ENCODE peak calls at places on chromosomes 5 and 9, in seven cellular contexts. O, E, F, K, R, L and Y are unnamed samples. For H3K36me3, the result is how much of the 10 kb centered on the place peaks cover.

GRCh38 chr9:5671711-5672353 is 42.9 kb downstream of the RIC1 start:
- DNase-seq in O (no peak), R (no peak), L (peak), K (no peak), E (peak), F (no peak), Y (peak)

GRCh38 chr5:45847877-45848276 is 151.7 kb upstream of the HCN1 start:
- DNase-seq in R (no peak), F (no peak), O (no peak), K (no peak), L (no peak), E (no peak), Y (no peak)

GRCh38 chr5:448061-448765 is 5.2 kb downstream of the EXOC3 start:
- DNase-seq in O (no peak), R (no peak), E (no peak), L (no peak), F (no peak), K (no peak), Y (no peak)

GRCh38 chr9:306907-307306 is 92.2 kb downstream of the DOCK8 start:
- DNase-seq in L (peak), O (peak), E (peak), F (no peak), R (peak), K (no peak), Y (no peak)

GRCh38 chr5:59177644-59178043 is 594.8 kb downstream of the RAB3C start:
- DNase-seq in O (no peak), L (no peak), F (no peak), E (no peak), R (no peak), K (no peak), Y (no peak)

GRCh38 chr9:94649100-94649855 is 10.0 kb upstream of the FBP1 start:
- DNase-seq in E (no peak), R (peak), K (no peak), O (no peak), F (no peak), L (no peak), Y (peak)

GRCh38 chr9:83108208-83108607 is 45.3 kb upstream of the RASEF start:
- DNase-seq in R (no peak), L (no peak), K (no peak), O (no peak), E (no peak), F (no peak), Y (no peak)

GRCh38 chr5:107535849-107536248 is 134.9 kb downstream of the EFNA5 start:
- DNase-seq in K (no peak), L (no peak), R (no peak), F (no peak), E (no peak), O (no peak), Y (no peak)

GRCh38 chr9:127526655-127527559 is 75.6 kb downstream of the LRSAM1 start:
- DNase-seq in F (no peak), O (no peak), R (no peak), E (no peak), K (no peak), L (no peak), Y (no peak)
- H3K36me3 ChIP-seq in F (half or more), O (under half), R (under half), E (under half), K (under half), L (under half), Y (under half)

GRCh38 chr9:111352545-111352944 is 22.5 kb upstream of the OR2K2 start:
- DNase-seq in F (no peak), R (no peak), O (no peak), E (no peak), K (no peak), L (no peak), Y (no peak)

GRCh38 chr9:111360881-111361280 is 30.9 kb upstream of the OR2K2 start:
- DNase-seq in E (no peak), F (no peak), K (no peak), L (no peak), R (no peak), O (no peak), Y (no peak)

GRCh38 chr9:111362526-111362925 is 32.5 kb upstream of the OR2K2 start:
- DNase-seq in E (no peak), K (no peak), R (no peak), F (no peak), L (no peak), O (no peak), Y (no peak)

GRCh38 chr9:111356567-111357244 is 26.7 kb upstream of the OR2K2 start:
- DNase-seq in O (peak), K (peak), L (no peak), E (no peak), F (no peak), R (peak), Y (peak)
- H3K4me3 ChIP-seq in O (no peak), K (no peak), L (no peak), E (no peak), F (no peak), R (no peak), Y (no peak)

DNA sequence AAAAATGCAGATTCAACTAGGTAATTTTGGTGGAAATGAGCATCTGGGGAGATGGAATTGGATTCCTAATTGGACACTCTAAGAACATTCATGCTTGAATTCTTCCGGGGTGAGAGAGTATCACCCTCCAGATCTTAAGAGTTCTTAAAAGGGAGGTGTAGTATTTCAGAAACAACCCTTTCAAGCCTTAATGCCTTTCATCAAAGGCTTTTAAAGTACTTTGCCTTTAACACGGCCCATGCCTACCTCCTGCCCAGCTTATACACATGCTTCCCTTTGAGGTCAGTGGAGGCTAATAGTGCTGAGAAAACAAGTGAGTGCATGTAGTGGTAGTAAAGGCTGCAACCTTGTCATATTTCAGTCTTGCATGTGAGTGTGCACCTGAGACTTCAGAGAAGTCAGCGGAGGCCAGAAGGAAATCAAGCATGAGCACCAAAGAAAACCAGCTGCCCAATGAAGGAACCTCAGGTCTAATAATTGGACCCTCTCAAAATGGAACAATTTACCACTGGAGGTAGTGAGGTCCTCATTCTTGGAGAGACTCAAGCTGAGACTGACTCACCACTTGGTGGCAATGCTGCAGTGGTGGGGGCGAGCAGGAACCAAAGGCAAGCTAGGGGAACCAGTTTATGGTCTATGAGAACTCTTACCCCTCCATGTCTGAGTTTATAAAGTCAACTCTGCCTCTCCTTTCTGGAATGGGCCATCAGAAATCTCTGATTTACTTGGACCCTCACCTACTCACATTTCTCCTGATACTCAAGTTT is 98.4 kb upstream of the GDNF start:
- DNase-seq in O (no peak), R (no peak), L (no peak), E (no peak), K (no peak), F (no peak), Y (no peak)
- TF ChIP-seq CTCF in O (no peak), R (no peak), L (no peak), E (no peak), K (no peak), F (no peak), Y (no peak)

DNA sequence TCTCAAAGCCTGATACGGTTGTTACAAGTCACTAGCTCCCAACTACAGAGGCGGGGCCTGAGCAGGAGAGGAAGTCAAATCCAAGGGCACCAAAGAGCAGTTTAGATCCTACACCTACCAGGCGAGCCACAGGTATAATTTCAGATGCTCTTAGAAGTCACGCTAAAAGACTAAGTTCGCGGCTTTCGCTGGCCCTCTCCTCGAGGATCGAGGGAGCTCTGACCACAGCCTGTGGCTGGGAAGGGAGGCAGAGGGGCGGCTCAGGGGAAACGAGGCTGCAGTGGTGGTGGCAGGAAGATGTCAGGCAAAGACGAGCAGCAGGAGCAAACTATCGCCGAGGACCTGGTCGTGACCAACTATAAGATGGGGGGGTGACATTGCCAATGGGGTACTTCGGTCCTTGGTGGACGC is 48.6 kb downstream of the SEMA4D start:
- DNase-seq in K (no peak), O (no peak), R (no peak), L (no peak), F (no peak), E (no peak), Y (no peak)
- H3K36me3 ChIP-seq in K (under half), O (under half), R (under half), L (under half), F (under half), E (under half), Y (under half)

DNA sequence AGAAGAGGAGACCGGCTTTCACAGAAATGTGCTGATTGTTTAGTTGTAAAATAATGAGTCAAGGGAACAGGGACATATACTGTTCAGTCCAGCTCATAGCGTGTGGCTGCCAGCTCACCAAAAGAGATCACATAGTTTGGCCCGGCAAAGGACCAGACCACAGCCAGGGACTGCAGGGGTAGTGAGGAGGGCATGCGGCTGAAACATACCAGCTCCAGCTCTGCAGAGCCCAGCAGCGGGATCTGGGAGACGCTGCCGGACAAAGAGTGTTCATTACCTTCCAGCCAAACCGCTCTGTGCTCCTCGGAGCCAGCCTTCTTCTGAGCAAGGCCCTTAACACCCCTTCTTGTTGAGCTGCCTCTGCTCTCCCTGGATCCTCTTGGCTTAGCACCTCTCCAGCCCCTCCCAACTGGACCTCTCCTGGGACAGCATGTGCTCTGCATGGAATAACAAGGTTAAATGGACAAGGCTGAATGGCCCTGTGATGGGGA is 116.8 kb upstream of the CNTLN start:
- DNase-seq in O (no peak), R (peak), F (no peak), K (no peak), E (no peak), L (no peak), Y (no peak)
- H3K4me3 ChIP-seq in O (no peak), R (no peak), F (no peak), K (no peak), E (no peak), L (no peak), Y (no peak)

GRCh38 chr9:16272766-16273165 is 597.7 kb downstream of the BNC2 start:
- DNase-seq in L (no peak), K (no peak), O (no peak), F (no peak), E (no peak), R (peak), Y (no peak)

GRCh38 chr9:16267336-16268036 is 603.0 kb downstream of the BNC2 start:
- DNase-seq in O (peak), R (peak), F (no peak), L (peak), E (no peak), K (no peak), Y (no peak)

GRCh38 chr9:16275795-16276624 is 594.5 kb downstream of the BNC2 start:
- DNase-seq in E (no peak), R (no peak), F (no peak), K (no peak), O (no peak), L (no peak), Y (no peak)

GRCh38 chr9:16268037-16269010 is 602.1 kb downstream of the BNC2 start:
- DNase-seq in F (no peak), R (peak), K (no peak), E (no peak), L (no peak), O (no peak), Y (no peak)

DNA sequence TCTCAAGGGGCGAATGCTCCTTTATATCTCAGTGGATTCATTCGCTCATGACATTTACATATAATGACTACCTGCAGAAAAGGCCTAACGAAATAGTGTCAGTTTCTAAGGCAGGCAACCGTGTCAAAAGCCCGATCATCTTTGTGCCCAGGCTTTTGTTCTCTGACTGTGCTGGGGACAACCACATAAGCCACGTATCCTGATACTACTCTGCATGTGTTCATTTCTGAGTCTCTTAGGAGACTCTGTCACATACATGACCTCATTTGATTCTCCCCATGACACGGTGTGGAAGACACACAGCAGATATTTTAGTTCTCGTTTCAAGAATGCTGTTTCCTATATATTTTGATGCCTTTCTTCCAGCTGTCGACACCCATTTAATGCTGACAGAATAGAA is 598.5 kb downstream of the BNC2 start:
- DNase-seq in L (no peak), O (no peak), E (no peak), R (no peak), K (no peak), F (no peak), Y (no peak)
- TF ChIP-seq CTCF in L (no peak), O (no peak), E (no peak), R (no peak), K (no peak), F (no peak), Y (no peak)

GRCh38 chr5:157828949-157829639 is 29.9 kb downstream of the CLINT1 start:
- DNase-seq in O (no peak), E (no peak), R (no peak), K (no peak), L (no peak), F (peak), Y (no peak)
- H3K36me3 ChIP-seq in O (under half), E (under half), R (under half), K (under half), L (under half), F (under half), Y (under half)

GRCh38 chr9:137237759-137238726 is 3.0 kb upstream of the TUBB4B start:
- DNase-seq in K (no peak), R (no peak), E (no peak), L (peak), O (peak), F (no peak), Y (no peak)

GRCh38 chr9:137236238-137236935 is 4.7 kb upstream of the TUBB4B start:
- DNase-seq in K (peak), F (peak), R (peak), L (peak), E (peak), O (peak), Y (no peak)

GRCh38 chr9:137234758-137235423 is 4.2 kb downstream of the SLC34A3 start:
- DNase-seq in L (no peak), E (no peak), K (no peak), O (no peak), R (no peak), F (no peak), Y (no peak)

GRCh38 chr9:137235424-137236237 is 4.9 kb downstream of the SLC34A3 start:
- DNase-seq in F (no peak), K (no peak), L (peak), R (no peak), E (no peak), O (no peak), Y (no peak)

DNA sequence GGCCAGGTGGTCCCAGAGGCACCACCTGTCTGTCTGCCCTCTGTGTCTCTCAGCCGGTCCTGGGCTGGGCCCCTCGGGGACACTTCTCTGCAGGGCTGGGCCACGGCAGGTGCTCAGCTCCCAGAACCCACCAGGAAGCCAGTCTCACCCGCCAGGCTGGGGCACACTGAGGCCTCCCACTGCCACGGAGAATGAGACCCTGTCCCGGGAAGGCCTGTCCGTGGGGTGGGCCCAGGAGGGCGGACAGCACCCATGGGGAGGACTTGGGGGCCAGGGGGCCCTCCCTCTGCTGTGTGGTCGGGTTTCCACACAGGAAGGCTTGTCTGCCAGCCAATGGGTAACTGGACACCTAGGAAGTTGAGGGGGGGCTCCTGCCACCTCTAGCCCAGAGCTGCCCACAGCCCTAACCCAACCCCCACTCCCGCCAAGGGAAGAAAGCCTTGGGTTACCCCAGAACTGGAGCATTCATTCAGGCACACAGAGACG is 4.1 kb upstream of the TUBB4B start:
- DNase-seq in O (no peak), L (peak), E (no peak), F (no peak), K (no peak), R (no peak), Y (no peak)
- H3K4me3 ChIP-seq in O (no peak), L (no peak), E (peak), F (no peak), K (no peak), R (no peak), Y (no peak)

GRCh38 chr5:109689740-109690455 is at the start of gene MAN2A1:
- DNase-seq in E (peak), R (peak), O (peak), K (peak), F (peak), L (peak), Y (no peak)
- TF ChIP-seq CTCF in E (peak), R (peak), O (no peak), K (peak), F (peak), L (no peak), Y (no peak)